ENCODE peak calls at places on chromosomes 3 and 15, in ten cellular contexts. Q is adipocyte, I is Peyer's patch, E is body of pancreas, Z is A549, X is upper lobe of left lung, N is astrocyte, M is mesenchymal stem cell, F is transverse colon, W is mesendoderm. B is an unnamed sample. For H3K4me1, the result is how much of the 10 kb centered on the place peaks cover.

GRCh38 chr3:79587150-79587549 is 180.6 kb downstream of the ROBO1 start:
- DNase-seq in Q (no peak), I (no peak), E (no peak), Z (no peak), X (no peak), N (no peak), M (no peak), F (no peak), W (no peak), B (no peak)

GRCh38 chr3:117252208-117252607 is 542.6 kb downstream of the TUSC7 start:
- DNase-seq in Q (peak), I (no peak), E (no peak), Z (peak), X (no peak), N (peak), M (no peak), F (no peak), W (no peak), B (peak)

GRCh38 chr15:83398591-83398990 is 48.5 kb upstream of the SH3GL3 start:
- DNase-seq in Q (peak), I (no peak), E (no peak), Z (no peak), X (no peak), N (peak), M (peak), F (no peak), W (no peak), B (peak)

GRCh38 chr15:86483936-86484335 is 404.3 kb downstream of the AGBL1 start:
- DNase-seq in Q (no peak), I (no peak), E (no peak), Z (no peak), X (no peak), N (no peak), M (no peak), F (no peak), W (peak), B (no peak)

GRCh38 chr15:72199721-72200212 is 2.2 kb upstream of the GRAMD2A start:
- DNase-seq in Q (peak), I (peak), E (peak), Z (peak), X (no peak), N (peak), M (peak), F (peak), W (peak), B (peak)

GRCh38 chr3:149581248-149581647 is 76.6 kb downstream of the WWTR1 start:
- DNase-seq in Q (no peak), I (no peak), E (no peak), Z (no peak), X (no peak), N (peak), M (peak), F (no peak), W (no peak), B (no peak)

GRCh38 chr3:169771651-169772529 is 1.3 kb upstream of the MYNN start:
- DNase-seq in Q (peak), I (no peak), E (peak), Z (peak), X (no peak), N (peak), M (peak), F (peak), W (peak), B (peak)

GRCh38 chr15:92958105-92958504 is 58.0 kb downstream of the CHD2 start:
- DNase-seq in Q (no peak), I (no peak), E (no peak), Z (no peak), X (no peak), N (peak), M (peak), F (no peak), W (no peak), B (no peak)

GRCh38 chr15:58771621-58772235 is 626 bp downstream of the MINDY2 start:
- DNase-seq in Q (peak), I (peak), E (peak), Z (peak), X (peak), N (no peak), M (no peak), F (peak), W (peak), B (peak)

GRCh38 chr15:69916169-69916785 is 181.4 kb downstream of the TLE3 start:
- DNase-seq in Q (no peak), I (no peak), E (no peak), Z (no peak), X (no peak), N (no peak), M (no peak), F (no peak), W (no peak), B (no peak)

GRCh38 chr3:14152233-14152962 is 26.0 kb downstream of the XPC start:
- DNase-seq in Q (no peak), I (no peak), E (no peak), Z (no peak), X (no peak), N (no peak), M (no peak), F (no peak), W (no peak), B (no peak)

GRCh38 chr15:90529369-90530249 is at the start of gene CRTC3:
- DNase-seq in Q (peak), I (peak), E (peak), Z (peak), X (peak), N (peak), M (peak), F (peak), W (peak), B (peak)

GRCh38 chr15:100902436-100903190 is 16.5 kb upstream of the LRRK1 start:
- DNase-seq in Q (peak), I (peak), E (peak), Z (no peak), X (peak), N (peak), M (no peak), F (peak), W (no peak), B (peak)

GRCh38 chr15:73518876-73519594 is 76.1 kb downstream of the REC114 start:
- DNase-seq in Q (no peak), I (no peak), E (no peak), Z (no peak), X (no peak), N (no peak), M (no peak), F (no peak), W (no peak), B (no peak)
- H3K4me1 ChIP-seq in Q (under half), I (under half), E (under half), Z (under half), X (under half), N (under half), M (under half), F (under half), W (under half), B (under half)

DNA sequence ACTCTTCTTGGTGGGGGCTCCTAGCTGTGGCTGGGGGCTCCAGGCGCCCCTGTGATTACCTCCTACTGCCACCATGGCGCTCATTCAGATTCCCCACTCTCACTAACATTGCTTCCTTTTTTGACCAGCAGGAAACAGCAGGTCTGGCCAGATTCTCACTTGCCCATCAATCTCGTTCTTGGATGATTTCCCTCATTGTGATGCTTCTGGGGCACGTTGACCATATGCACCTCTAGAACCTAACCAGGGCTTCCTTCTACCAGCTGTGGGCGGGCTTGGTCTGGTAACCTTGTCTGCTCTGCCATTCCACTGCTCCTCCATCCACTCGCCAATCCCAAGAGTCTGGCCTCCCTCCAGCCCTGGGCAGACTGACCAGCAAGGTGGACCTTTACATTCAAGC is 35.9 kb upstream of the PTPN23 start:
- DNase-seq in Q (no peak), I (no peak), E (no peak), Z (no peak), X (no peak), N (no peak), M (no peak), F (no peak), W (no peak), B (no peak)
- H3K4me1 ChIP-seq in Q (under half), I (under half), E (under half), Z (under half), X (under half), N (under half), M (under half), F (under half), W (under half), B (under half)

GRCh38 chr3:45776611-45777010 is 19.7 kb downstream of the SLC6A20 start:
- DNase-seq in Q (no peak), I (peak), E (no peak), Z (no peak), X (no peak), N (no peak), M (no peak), F (no peak), W (no peak), B (no peak)
- H3K4me1 ChIP-seq in Q (under half), I (under half), E (under half), Z (under half), X (under half), N (under half), M (under half), F (under half), W (under half), B (under half)

GRCh38 chr15:73986776-73987056 is 5.4 kb downstream of the STOML1 start:
- DNase-seq in Q (no peak), I (no peak), E (no peak), Z (no peak), X (no peak), N (no peak), M (no peak), F (no peak), W (no peak), B (no peak)
- H3K4me1 ChIP-seq in Q (half or more), I (under half), E (half or more), Z (under half), X (half or more), N (half or more), M (half or more), F (half or more), W (under half), B (half or more)

GRCh38 chr3:124092811-124093210 is 100.9 kb upstream of the ROPN1 start:
- DNase-seq in Q (no peak), I (no peak), E (no peak), Z (no peak), X (no peak), N (peak), M (no peak), F (no peak), W (peak), B (no peak)
- H3K4me1 ChIP-seq in Q (under half), I (under half), E (under half), Z (under half), X (under half), N (under half), M (under half), F (under half), W (under half), B (under half)

DNA sequence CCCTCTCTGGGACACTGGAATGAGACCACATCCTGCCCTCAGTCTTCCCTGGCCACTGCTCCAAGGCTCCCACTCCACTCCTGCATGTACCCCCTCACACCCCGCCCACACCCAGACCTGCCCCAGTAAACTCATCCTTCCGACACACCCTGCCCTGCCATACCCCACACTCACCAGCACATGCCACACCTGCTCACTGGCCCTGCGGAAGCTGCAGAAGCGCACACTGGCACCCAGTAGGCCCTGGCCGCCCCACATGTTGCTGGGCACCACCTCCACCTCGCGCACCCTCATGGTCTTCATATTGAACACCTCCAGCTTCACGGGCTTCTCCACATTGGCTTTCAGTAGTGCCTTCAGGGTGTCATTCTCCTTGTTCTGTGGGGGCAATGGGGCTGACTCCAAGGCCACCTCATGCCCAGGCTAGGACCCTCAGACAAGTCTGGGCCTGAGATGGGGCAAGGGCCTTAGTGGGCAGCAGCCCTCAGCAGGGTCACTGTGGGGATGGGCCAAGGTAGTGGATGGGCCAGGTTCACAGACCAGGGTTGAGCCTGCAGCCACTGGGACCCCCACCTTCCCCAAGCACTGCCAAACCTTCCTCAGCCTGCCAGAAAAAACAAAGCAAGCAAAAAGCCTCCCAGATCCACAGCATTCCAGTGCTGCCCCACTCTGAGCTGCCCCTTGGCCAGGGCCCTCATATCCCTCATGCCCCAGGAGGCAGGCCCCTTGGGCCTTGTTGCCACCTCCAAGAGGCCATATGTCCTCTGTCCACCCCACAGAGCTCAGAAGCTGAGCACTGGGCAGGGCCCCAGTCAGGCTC is 4.7 kb downstream of the GORASP1 start:
- DNase-seq in Q (no peak), I (no peak), E (no peak), Z (no peak), X (peak), N (no peak), M (no peak), F (no peak), W (no peak), B (peak)
- H3K4me1 ChIP-seq in Q (under half), I (under half), E (under half), Z (under half), X (under half), N (under half), M (under half), F (under half), W (under half), B (under half)

GRCh38 chr15:57752426-57752825 is 45.9 kb downstream of the POLR2M start:
- DNase-seq in Q (no peak), I (no peak), E (no peak), Z (no peak), X (no peak), N (no peak), M (no peak), F (no peak), W (peak), B (no peak)

GRCh38 chr15:57751177-57751800 is 44.8 kb downstream of the POLR2M start:
- DNase-seq in Q (peak), I (no peak), E (no peak), Z (peak), X (no peak), N (peak), M (peak), F (no peak), W (peak), B (peak)

GRCh38 chr15:57747206-57747605 is 40.7 kb downstream of the POLR2M start:
- DNase-seq in Q (no peak), I (no peak), E (no peak), Z (no peak), X (no peak), N (no peak), M (no peak), F (peak), W (no peak), B (no peak)

GRCh38 chr15:57758556-57758955 is 52.0 kb downstream of the POLR2M start:
- DNase-seq in Q (peak), I (no peak), E (no peak), Z (no peak), X (no peak), N (no peak), M (no peak), F (no peak), W (no peak), B (no peak)

GRCh38 chr15:57752840-57753239 is 46.3 kb downstream of the POLR2M start:
- DNase-seq in Q (no peak), I (no peak), E (no peak), Z (no peak), X (peak), N (no peak), M (no peak), F (no peak), W (no peak), B (no peak)
- H3K4me1 ChIP-seq in Q (under half), I (under half), E (under half), Z (under half), X (under half), N (under half), M (under half), F (under half), W (under half), B (under half)

GRCh38 chr3:4734454-4734853 is 241.3 kb downstream of the ITPR1 start:
- DNase-seq in Q (no peak), I (no peak), E (no peak), Z (no peak), X (no peak), N (no peak), M (no peak), F (no peak), W (no peak), B (no peak)
- H3K4me1 ChIP-seq in Q (under half), I (under half), E (under half), Z (under half), X (under half), N (under half), M (under half), F (under half), W (under half), B (under half)

GRCh38 chr15:39204031-39204430 is 376.8 kb upstream of the THBS1 start:
- DNase-seq in Q (peak), I (no peak), E (no peak), Z (no peak), X (no peak), N (no peak), M (no peak), F (no peak), W (no peak), B (no peak)

GRCh38 chr15:39198044-39198625 is 382.7 kb upstream of the THBS1 start:
- DNase-seq in Q (no peak), I (no peak), E (no peak), Z (no peak), X (no peak), N (no peak), M (no peak), F (no peak), W (no peak), B (no peak)

GRCh38 chr15:39199076-39199475 is 381.8 kb upstream of the THBS1 start:
- DNase-seq in Q (no peak), I (no peak), E (no peak), Z (no peak), X (no peak), N (no peak), M (peak), F (peak), W (peak), B (no peak)

GRCh38 chr15:39202641-39203040 is 378.2 kb upstream of the THBS1 start:
- DNase-seq in Q (peak), I (no peak), E (no peak), Z (peak), X (no peak), N (no peak), M (no peak), F (no peak), W (no peak), B (no peak)

GRCh38 chr15:39200586-39200985 is 380.3 kb upstream of the THBS1 start:
- DNase-seq in Q (no peak), I (no peak), E (no peak), Z (no peak), X (no peak), N (no peak), M (no peak), F (no peak), W (peak), B (no peak)
- H3K4me1 ChIP-seq in Q (under half), I (under half), E (under half), Z (under half), X (under half), N (under half), M (under half), F (under half), W (under half), B (under half)